ENCODE peak calls at places on chromosomes 1 and 21, in eight cellular contexts. N, K, Y, F, P, I, Q and W are unnamed samples.

GRCh38 chr21:21163904-21164303 is 165.7 kb downstream of the NCAM2 start:
- DNase-seq in N (peak; percentile 43), Q (peak; percentile 7), K (peak; percentile 24), F (no peak), Y (no peak), I (peak; percentile 74), P (peak; percentile 65), W (no peak)

GRCh38 chr1:26122988-26123973 is 11.7 kb downstream of the PDIK1L start:
- DNase-seq in P (no peak), K (no peak), Q (no peak), N (peak; percentile 45), F (no peak), I (no peak), Y (no peak), W (no peak)

GRCh38 chr21:43361493-43362296 is 65.2 kb downstream of the SIK1 start:
- DNase-seq in Y (no peak), F (peak; percentile 56), P (no peak), K (no peak), Q (no peak), N (peak; percentile 72), I (peak; percentile 91), W (peak; percentile 73)

GRCh38 chr1:244964112-244964971 is 100.0 kb upstream of the HNRNPU start:
- DNase-seq in I (no peak), Y (no peak), N (peak; percentile 63), K (no peak), Q (no peak), F (no peak), P (peak; percentile 30), W (no peak)

GRCh38 chr1:156848461-156849150 is 10.3 kb downstream of the INSRR start:
- DNase-seq in N (no peak), P (no peak), I (no peak), Q (no peak), F (no peak), K (no peak), Y (no peak), W (no peak)

GRCh38 chr1:176560681-176561080 is 97.7 kb downstream of the PAPPA2 start:
- DNase-seq in Y (no peak), K (no peak), I (no peak), N (no peak), Q (no peak), P (peak; percentile 8), F (no peak), W (no peak)

GRCh38 chr1:205849619-205850355 is at the start of gene PM20D1:
- DNase-seq in N (peak; percentile 66), I (peak; percentile 64), F (peak; percentile 89), Q (no peak), P (peak; percentile 55), Y (no peak), K (peak; percentile 81), W (no peak)

GRCh38 chr1:44811234-44811633 is 2.9 kb downstream of the BTBD19 start:
- DNase-seq in Q (no peak), P (no peak), F (no peak), Y (peak; percentile 22), K (peak; percentile 11), I (no peak), N (no peak), W (no peak)

GRCh38 chr1:100299521-100300222 is 33.7 kb downstream of the RTCA start:
- DNase-seq in Q (no peak), N (no peak), P (no peak), I (no peak), Y (no peak), K (no peak), F (no peak), W (no peak)

GRCh38 chr1:174623640-174624039 is 175.9 kb downstream of the GPR52 start:
- DNase-seq in P (no peak), Y (no peak), I (no peak), Q (no peak), K (no peak), F (no peak), N (no peak), W (no peak)

GRCh38 chr1:17829579-17829978 is 74.4 kb downstream of the ACTL8 start:
- DNase-seq in I (no peak), P (no peak), N (no peak), F (no peak), K (no peak), Q (no peak), Y (peak; percentile 37), W (no peak)

GRCh38 chr1:7630378-7630777 is 140.7 kb upstream of the VAMP3 start:
- DNase-seq in P (no peak), Q (no peak), I (no peak), K (no peak), F (no peak), Y (no peak), N (no peak), W (no peak)

GRCh38 chr1:11339346-11340247 is 66.6 kb downstream of the UBIAD1 start:
- DNase-seq in Y (no peak), K (no peak), F (no peak), P (no peak), I (no peak), Q (peak; percentile 1), N (no peak), W (no peak)

GRCh38 chr1:43172532-43172972 is 422 bp downstream of the CFAP57 start:
- DNase-seq in I (peak; percentile 88), K (peak; percentile 90), N (peak; percentile 92), P (peak; percentile 75), F (peak; percentile 93), Q (peak; percentile 84), Y (no peak), W (no peak)

GRCh38 chr1:165443539-165444289 is 1.2 kb downstream of the RXRG start:
- DNase-seq in Y (no peak), K (no peak), I (no peak), F (no peak), P (no peak), Q (no peak), N (no peak), W (no peak)

GRCh38 chr21:46189213-46189958 is 5.1 kb upstream of the SPATC1L start:
- DNase-seq in Y (no peak), F (no peak), N (peak; percentile 70), K (no peak), I (no peak), Q (no peak), P (no peak), W (no peak)

GRCh38 chr1:15201849-15202551 is 45.0 kb upstream of the FHAD1 start:
- DNase-seq in F (no peak), I (no peak), P (no peak), Q (no peak), Y (no peak), N (no peak), K (no peak), W (no peak)

GRCh38 chr21:32733356-32733755 is 5.5 kb upstream of the SYNJ1 start:
- DNase-seq in F (no peak), Y (no peak), I (no peak), N (no peak), P (no peak), K (no peak), Q (no peak), W (no peak)

GRCh38 chr1:205670611-205671430 is 9.5 kb downstream of the SLC45A3 start:
- DNase-seq in F (no peak), Q (no peak), P (no peak), I (no peak), K (no peak), N (no peak), Y (no peak), W (no peak)

GRCh38 chr1:168623003-168623828 is 46.8 kb downstream of the XCL1 start:
- DNase-seq in Q (peak; percentile 72), P (peak; percentile 38), N (no peak), Y (no peak), I (no peak), F (no peak), K (no peak), W (no peak)

GRCh38 chr1:1307261-1307907 is 346 bp downstream of the ACAP3 start:
- DNase-seq in K (no peak), Q (no peak), I (no peak), P (no peak), F (no peak), N (peak; percentile 31), Y (no peak), W (no peak)